ENCODE peak calls at places on chromosomes 11 and 22, in four cellular contexts. Z, Y, V and U are unnamed samples.
A peak's percentile ranks its signal among the peaks of the same experiment; 100 is the strongest.

GRCh38 chr22:25366408-25366807 is 147.0 kb downstream of the CRYBB2 start:
- DNase-seq in V (no peak), Z (no peak), Y (no peak), U (no peak)

GRCh38 chr11:34564807-34565241 is 51.2 kb upstream of the ELF5 start:
- DNase-seq in Z (no peak), Y (no peak), V (peak; percentile 18), U (no peak)

GRCh38 chr22:45671051-45671782 is 417 bp upstream of the ATXN10 start:
- DNase-seq in Y (no peak), Z (no peak), V (no peak), U (peak; percentile 13)

GRCh38 chr11:93718057-93718563 is 23.2 kb downstream of the TAF1D start:
- DNase-seq in Y (no peak), Z (peak; percentile 64), V (no peak), U (peak; percentile 82)

GRCh38 chr11:61900251-61900650 is 8.9 kb upstream of the FADS3 start:
- DNase-seq in Y (no peak), Z (no peak), V (no peak), U (no peak)

GRCh38 chr11:72578051-72578450 is 96.2 kb downstream of the PDE2A start:
- DNase-seq in Z (no peak), Y (no peak), V (no peak), U (no peak)

GRCh38 chr22:20777420-20778177 is 3.7 kb downstream of the SERPIND1 start:
- DNase-seq in Y (peak; percentile 97), Z (no peak), V (peak; percentile 99), U (peak; percentile 67)

GRCh38 chr11:108122166-108122628 is 830 bp downstream of the ACAT1 start:
- DNase-seq in V (no peak), Y (no peak), Z (no peak), U (no peak)

DNA sequence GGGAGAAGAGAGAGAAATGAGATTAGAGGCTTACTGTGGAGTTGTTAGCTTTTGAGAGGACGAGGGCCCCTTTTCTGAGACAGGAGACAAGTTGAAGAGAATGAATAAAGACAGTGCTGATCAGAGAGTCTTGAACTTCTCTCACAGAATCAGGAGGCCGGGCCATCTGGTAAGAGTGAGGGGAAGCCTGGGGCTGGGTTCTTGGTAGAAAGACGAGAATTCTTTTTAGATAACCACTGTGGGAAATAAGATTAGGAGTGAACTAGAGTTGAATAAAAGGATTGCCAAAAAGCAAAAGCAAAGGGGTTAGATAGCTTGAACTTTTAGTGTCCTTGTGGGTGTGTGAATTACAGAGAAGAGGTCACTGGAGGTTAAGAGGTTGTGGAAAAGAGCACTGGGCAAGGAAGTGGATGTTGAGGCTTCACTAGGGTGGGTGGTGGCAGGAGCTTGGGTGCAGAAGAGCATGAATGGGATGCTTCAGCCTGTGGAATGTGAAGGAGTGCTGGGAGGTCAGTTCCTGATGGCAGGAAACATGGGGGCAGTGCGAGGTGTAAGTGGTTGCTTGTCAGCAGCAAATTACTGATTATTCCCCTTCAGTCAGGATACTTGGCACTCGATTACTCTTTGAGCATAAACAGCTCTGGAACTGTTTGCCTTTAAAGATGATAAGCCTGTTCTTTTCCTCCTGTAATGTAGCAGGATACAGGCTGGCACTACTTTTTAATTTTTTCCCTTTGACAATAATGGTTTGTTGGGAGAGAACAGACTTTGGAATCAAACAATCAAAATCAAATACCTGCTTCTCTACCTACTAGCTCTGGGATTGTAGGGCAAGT is 98.3 kb downstream of the ARHGAP42 start:
- DNase-seq in Z (no peak), V (peak; percentile 27), Y (no peak), U (no peak)
- TF ChIP-seq MYC in Z (no peak), V (no peak), Y (no peak), U (no peak)

GRCh38 chr11:69828276-69828970 is 9.2 kb upstream of the FGF3 start:
- DNase-seq in V (no peak), Z (no peak), Y (no peak), U (no peak)
- H2AFZ ChIP-seq in V (no peak overlapping the region), Z (no peak overlapping the region), Y (no peak overlapping the region), U (no peak overlapping the region)

GRCh38 chr11:8266246-8267241 is 2.9 kb upstream of the LMO1 start:
- DNase-seq in Z (no peak), V (no peak), Y (no peak), U (no peak)
- TF ChIP-seq MYC in Z (no peak), V (no peak), Y (no peak), U (no peak)

GRCh38 chr11:6843670-6844069 is 1.8 kb upstream of the OR10A5 start:
- DNase-seq in V (no peak), Z (no peak), Y (no peak), U (no peak)
- H2AFZ ChIP-seq in V (no peak overlapping the region), Z (no peak overlapping the region), Y (no peak overlapping the region), U (no peak overlapping the region)

GRCh38 chr22:22678970-22679369 is 34.6 kb downstream of the GGTLC2 start:
- DNase-seq in Z (no peak), V (no peak), Y (no peak), U (no peak)

GRCh38 chr22:22682807-22683667 is 38.6 kb downstream of the GGTLC2 start:
- DNase-seq in Z (no peak), Y (no peak), V (no peak), U (no peak)

GRCh38 chr22:22682196-22682595 is 37.8 kb downstream of the GGTLC2 start:
- DNase-seq in Z (no peak), V (no peak), Y (no peak), U (no peak)

GRCh38 chr22:22683668-22684361 is 39.4 kb downstream of the GGTLC2 start:
- DNase-seq in Y (no peak), Z (no peak), V (no peak), U (no peak)

GRCh38 chr22:22681221-22681739 is 36.9 kb downstream of the GGTLC2 start:
- DNase-seq in Y (no peak), Z (no peak), V (no peak), U (no peak)
- TF ChIP-seq MYC in Y (no peak), Z (no peak), V (no peak), U (no peak)

GRCh38 chr11:109193880-109194279 is 228.1 kb upstream of the C11orf87 start:
- DNase-seq in V (no peak), Y (no peak), Z (no peak), U (no peak)

GRCh38 chr11:109196016-109196415 is 226.0 kb upstream of the C11orf87 start:
- DNase-seq in V (no peak), Y (no peak), Z (no peak), U (no peak)

GRCh38 chr11:109197656-109198055 is 224.3 kb upstream of the C11orf87 start:
- DNase-seq in Y (no peak), Z (no peak), V (no peak), U (no peak)

DNA sequence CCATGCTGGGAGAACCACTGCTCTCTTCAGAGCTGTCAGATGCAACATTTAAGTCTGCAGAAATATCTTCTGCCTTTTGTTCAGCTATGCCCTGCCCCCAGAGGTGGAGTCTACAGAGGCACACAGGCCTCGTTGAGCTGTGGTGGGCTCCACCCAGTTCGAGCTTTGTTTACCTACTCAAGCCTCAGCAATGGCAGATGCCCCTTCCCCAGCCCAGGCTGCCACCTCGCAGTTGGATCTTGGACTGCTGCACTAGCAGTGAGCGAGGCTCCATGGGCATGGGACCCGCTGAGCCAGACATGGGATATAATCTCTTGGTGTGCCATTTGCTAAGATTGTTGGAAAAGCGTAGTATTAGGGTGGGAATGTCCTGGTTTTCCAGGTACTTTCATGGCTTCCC is 229.1 kb upstream of the C11orf87 start:
- DNase-seq in Z (no peak), V (no peak), Y (no peak), U (no peak)
- H2AFZ ChIP-seq in Z (no peak overlapping the region), V (no peak overlapping the region), Y (no peak overlapping the region), U (no peak overlapping the region)

GRCh38 chr11:850777-851762 is 8.4 kb downstream of the TSPAN4 start:
- DNase-seq in V (no peak), Z (no peak), Y (no peak), U (no peak)
- TF ChIP-seq MYC in V (no peak), Z (no peak), Y (no peak), U (no peak)

GRCh38 chr11:102749101-102749725 is 24.5 kb upstream of the MMP8 start:
- DNase-seq in V (no peak), Z (no peak), Y (no peak), U (no peak)

GRCh38 chr11:102753267-102753666 is 27.2 kb downstream of the MMP10 start:
- DNase-seq in V (no peak), Y (no peak), Z (no peak), U (no peak)

GRCh38 chr11:102751673-102752072 is 26.9 kb upstream of the MMP8 start:
- DNase-seq in Y (no peak), Z (no peak), V (no peak), U (no peak)
- H2AFZ ChIP-seq in Y (no peak overlapping the region), Z (no peak overlapping the region), V (no peak overlapping the region), U (no peak overlapping the region)